ENCODE peak calls at places on chromosomes 3 and 15, in ten cellular contexts. O is left ventricle myocardium inferior; H is AG09309; M is GM13976; K is omental fat pad; C is OCI-LY7; P is body of pancreas; F is fibroblast of lung; B is CD8-positive, alpha-beta T cell; W is endodermal cell. T is an unnamed sample.

GRCh38 chr3:39146083-39146501 is 7.3 kb downstream of the CSRNP1 start:
- DNase-seq in O (no peak), H (no peak), M (peak; percentile 26), K (no peak), C (no peak), P (no peak), F (no peak), B (no peak), W (peak; percentile 49), T (no peak)

GRCh38 chr3:24550588-24550987 is 55.9 kb upstream of the THRB start:
- DNase-seq in O (no peak), H (no peak), M (no peak), K (no peak), C (no peak), P (no peak), F (no peak), B (no peak), W (no peak), T (no peak)

GRCh38 chr3:21755896-21756295 is 4.9 kb upstream of the ZNF385D start:
- DNase-seq in O (no peak), H (no peak), M (no peak), K (no peak), C (no peak), P (no peak), F (no peak), B (no peak), W (no peak), T (no peak)

GRCh38 chr3:108131105-108131794 is 40.4 kb upstream of the CD47 start:
- DNase-seq in O (no peak), H (peak; percentile 71), M (no peak), K (no peak), C (no peak), P (no peak), F (peak; percentile 85), B (no peak), W (no peak), T (no peak)

GRCh38 chr3:127771746-127772145 is 50.6 kb downstream of the MGLL start:
- DNase-seq in O (no peak), H (no peak), M (no peak), K (no peak), C (no peak), P (no peak), F (no peak), B (no peak), W (no peak), T (no peak)

GRCh38 chr3:188220988-188221818 is 67.2 kb downstream of the LPP start:
- DNase-seq in O (no peak), H (no peak), M (no peak), K (no peak), C (no peak), P (peak; percentile 41), F (peak; percentile 72), B (no peak), W (no peak), T (no peak)

GRCh38 chr3:133828576-133829309 is 23.1 kb downstream of the SRPRB start:
- DNase-seq in O (peak; percentile 53), H (no peak), M (no peak), K (no peak), C (no peak), P (no peak), F (no peak), B (no peak), W (peak; percentile 77), T (no peak)

GRCh38 chr3:101381809-101382208 is 61.4 kb upstream of the IMPG2 start:
- DNase-seq in O (no peak), H (peak; percentile 1), M (peak; percentile 32), K (no peak), C (peak; percentile 21), P (no peak), F (peak; percentile 73), B (no peak), W (no peak), T (no peak)

GRCh38 chr15:40528801-40529200 is 36.0 kb downstream of the CCDC32 start:
- DNase-seq in O (no peak), H (no peak), M (no peak), K (no peak), C (no peak), P (no peak), F (no peak), B (no peak), W (no peak), T (no peak)

GRCh38 chr3:42228796-42229195 is 37.2 kb downstream of the CCK start:
- DNase-seq in O (no peak), H (no peak), M (peak; percentile 67), K (no peak), C (peak; percentile 63), P (no peak), F (no peak), B (no peak), W (no peak), T (no peak)

GRCh38 chr15:67815036-67815592 is 10.2 kb upstream of the SKOR1 start:
- DNase-seq in O (no peak), H (no peak), M (no peak), K (no peak), C (no peak), P (no peak), F (no peak), B (no peak), W (no peak), T (no peak)

GRCh38 chr3:52444860-52445793 is at the start of gene SEMA3G:
- DNase-seq in O (peak; percentile 79), H (no peak), M (peak; percentile 88), K (no peak), C (peak; percentile 72), P (peak; percentile 92), F (peak; percentile 26), B (peak; percentile 69), W (peak; percentile 96), T (peak; percentile 62)

GRCh38 chr3:119636194-119636593 is 24.2 kb downstream of the POPDC2 start:
- DNase-seq in O (no peak), H (no peak), M (no peak), K (no peak), C (no peak), P (no peak), F (peak; percentile 28), B (no peak), W (no peak), T (no peak)

GRCh38 chr3:146421814-146422748 is 47.3 kb downstream of the PLSCR2 start:
- DNase-seq in O (no peak), H (peak; percentile 10), M (no peak), K (no peak), C (no peak), P (no peak), F (peak; percentile 61), B (no peak), W (no peak), T (no peak)

GRCh38 chr15:51869074-51869425 is 39.6 kb downstream of the TMOD3 start:
- DNase-seq in O (no peak), H (peak; percentile 34), M (no peak), K (no peak), C (no peak), P (no peak), F (peak; percentile 73), B (no peak), W (no peak), T (no peak)

GRCh38 chr3:86937306-86937791 is 53.6 kb downstream of the VGLL3 start:
- DNase-seq in O (peak; percentile 21), H (peak; percentile 94), M (no peak), K (no peak), C (no peak), P (peak; percentile 21), F (peak; percentile 88), B (no peak), W (no peak), T (no peak)

GRCh38 chr3:45170071-45170470 is 23.9 kb upstream of the CDCP1 start:
- DNase-seq in O (peak; percentile 64), H (no peak), M (no peak), K (no peak), C (no peak), P (no peak), F (no peak), B (no peak), W (no peak), T (no peak)

DNA sequence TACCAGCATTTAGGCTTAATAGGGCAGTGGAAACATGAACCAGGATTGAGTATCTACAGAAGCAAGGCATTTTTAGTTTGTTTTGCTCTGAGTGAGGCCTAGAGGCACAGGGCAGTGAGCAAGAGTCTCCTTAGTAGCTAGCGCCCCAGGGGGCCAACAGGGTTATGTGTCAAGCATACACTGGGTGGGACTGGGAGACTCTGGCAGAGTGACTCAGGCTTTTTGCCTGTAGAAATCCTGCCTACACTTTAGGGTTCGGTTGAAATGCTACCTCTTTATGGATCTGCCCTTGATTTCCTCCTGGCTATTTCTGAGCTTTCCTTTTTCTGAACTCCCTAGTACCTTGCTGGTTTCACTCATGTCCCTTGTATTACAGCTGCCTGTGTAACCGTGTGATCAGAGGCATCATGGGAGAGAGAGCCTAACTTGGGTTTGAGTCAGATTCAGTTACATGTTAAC is 72.2 kb downstream of the TOP2B start:
- DNase-seq in O (peak; percentile 55), H (peak; percentile 64), M (no peak), K (no peak), C (peak; percentile 19), P (peak; percentile 25), F (peak; percentile 82), B (no peak), W (peak; percentile 75), T (no peak)
- TF ChIP-seq CTCF in O (peak; percentile 45), H (peak; percentile 56), M (no peak), K (no peak), C (peak; percentile 19), P (no peak), F (peak; percentile 20), B (no peak), W (peak; percentile 45), T (no peak)

GRCh38 chr3:123584284-123584987 is 417 bp downstream of the HACD2 start:
- DNase-seq in O (peak; percentile 67), H (no peak), M (peak; percentile 60), K (no peak), C (peak; percentile 44), P (peak; percentile 70), F (no peak), B (peak; percentile 45), W (no peak), T (no peak)
- TF ChIP-seq CTCF in O (peak; percentile 45), H (no peak), M (peak; percentile 12), K (no peak), C (peak; percentile 44), P (peak; percentile 12), F (no peak), B (no peak), W (peak; percentile 54), T (no peak)

GRCh38 chr3:12830785-12831581 is 10.4 kb downstream of the RPL32 start:
- DNase-seq in O (no peak), H (no peak), M (no peak), K (no peak), C (no peak), P (no peak), F (no peak), B (no peak), W (no peak), T (no peak)
- TF ChIP-seq CTCF in O (peak; percentile 14), H (peak; percentile 11), M (no peak), K (no peak), C (peak; percentile 56), P (no peak), F (no peak), B (no peak), W (peak; percentile 56), T (no peak)

DNA sequence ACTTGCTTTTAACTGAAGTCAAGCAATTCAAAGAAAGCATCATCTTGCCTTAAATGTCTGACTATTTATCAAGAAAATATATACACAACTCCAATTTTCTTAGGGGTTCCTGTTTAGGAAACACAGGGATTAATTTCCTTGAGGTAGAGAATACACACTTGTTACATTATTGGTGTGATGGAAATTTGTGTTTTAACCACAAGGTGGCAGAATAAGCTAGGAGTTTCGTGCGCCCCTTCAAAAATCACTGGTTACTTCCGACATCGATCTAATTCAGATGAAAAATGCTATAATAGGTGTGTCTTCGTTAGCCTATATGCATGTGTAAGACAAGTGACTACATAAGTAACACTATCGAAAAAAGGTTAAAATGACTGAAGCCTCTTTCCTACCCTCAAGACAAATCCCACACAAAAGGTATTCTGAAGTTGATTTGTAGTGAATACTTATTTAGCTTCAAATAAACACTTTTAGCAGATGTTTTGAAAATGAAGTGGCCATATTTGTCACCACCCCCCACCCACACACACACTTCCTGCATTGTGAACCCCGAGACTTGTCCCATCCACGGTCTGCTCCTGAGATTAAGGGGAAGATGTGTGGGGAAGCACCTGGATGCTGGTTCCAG is 246.5 kb downstream of the ROBO1 start:
- DNase-seq in O (no peak), H (no peak), M (no peak), K (no peak), C (peak; percentile 39), P (no peak), F (peak; percentile 57), B (no peak), W (no peak), T (no peak)
- TF ChIP-seq CTCF in O (peak; percentile 61), H (peak; percentile 51), M (peak; percentile 25), K (no peak), C (peak; percentile 86), P (peak; percentile 62), F (peak; percentile 44), B (no peak), W (peak; percentile 85), T (no peak)

T was measured in activated B cell treated with CpG ODN at 0.5 μM for 24 hours.